ENCODE peak calls at places on chromosome 7, in ten cellular contexts. H is lower lobe of right lung, M is kidney, K is heart right ventricle, G is hepatocyte, Z is upper lobe of left lung, L is WERI-Rb-1, A is iPS DF 6.9, B is left ventricle myocardium inferior, E is OCI-LY7. F is an unnamed sample.
A peak's percentile ranks its signal among the peaks of the same experiment; 100 is the strongest.

GRCh38 chr7:128781126-128781525 is 5.5 kb upstream of the OPN1SW start:
- DNase-seq in K (no peak), M (no peak), E (no peak), Z (no peak), L (no peak), H (no peak), B (no peak), A (no peak), G (no peak), F (no peak)

GRCh38 chr7:78704504-78704903 is 749.0 kb downstream of the MAGI2 start:
- DNase-seq in B (no peak), M (no peak), A (no peak), E (no peak), Z (no peak), K (no peak), L (no peak), G (no peak), H (no peak), F (no peak)

GRCh38 chr7:94182066-94182465 is 177.9 kb upstream of the BET1 start:
- DNase-seq in E (no peak), B (no peak), L (no peak), K (no peak), G (peak; percentile 20), M (no peak), A (no peak), Z (no peak), H (no peak), F (no peak)

GRCh38 chr7:70208236-70209063 is 610.2 kb downstream of the AUTS2 start:
- DNase-seq in L (no peak), M (no peak), Z (no peak), H (no peak), E (no peak), K (no peak), G (peak; percentile 61), A (no peak), B (no peak), F (no peak)

GRCh38 chr7:114533151-114533550 is 118.5 kb downstream of the FOXP2 start:
- DNase-seq in M (no peak), K (no peak), H (no peak), B (no peak), G (no peak), A (no peak), E (no peak), L (no peak), Z (no peak), F (no peak)

GRCh38 chr7:17939670-17940301 is 508 bp downstream of the SNX13 start:
- DNase-seq in K (peak; percentile 38), L (peak; percentile 17), E (peak; percentile 44), B (peak; percentile 35), H (no peak), Z (peak; percentile 57), A (no peak), G (peak; percentile 58), M (peak; percentile 82), F (no peak)

GRCh38 chr7:141544831-141545230 is 6.4 kb upstream of the AGK start:
- DNase-seq in E (no peak), M (no peak), A (no peak), B (no peak), H (no peak), G (no peak), K (no peak), Z (no peak), L (no peak), F (no peak)

GRCh38 chr7:120733143-120733542 is 124.8 kb downstream of the TSPAN12 start:
- DNase-seq in L (no peak), B (no peak), M (no peak), Z (no peak), A (no peak), H (no peak), K (no peak), E (no peak), G (no peak), F (no peak)

GRCh38 chr7:4791101-4791737 is 15.8 kb downstream of the AP5Z1 start:
- DNase-seq in G (no peak), M (peak; percentile 72), B (no peak), E (no peak), Z (no peak), A (no peak), H (peak; percentile 43), L (no peak), K (no peak), F (peak; percentile 41)

GRCh38 chr7:253491-254336 is 36.3 kb upstream of the FOXL3 start:
- DNase-seq in K (no peak), Z (no peak), E (no peak), M (peak; percentile 46), L (peak; percentile 90), G (no peak), B (no peak), A (no peak), H (no peak), F (no peak)

GRCh38 chr7:254337-255037 is 35.5 kb upstream of the FOXL3 start:
- DNase-seq in G (no peak), H (peak; percentile 31), B (no peak), Z (no peak), M (peak; percentile 36), L (no peak), E (no peak), K (no peak), A (no peak), F (no peak)

GRCh38 chr7:255721-256361 is 34.1 kb upstream of the FOXL3 start:
- DNase-seq in B (no peak), A (no peak), Z (no peak), E (no peak), K (no peak), G (no peak), L (no peak), H (peak; percentile 45), M (peak; percentile 61), F (no peak)

GRCh38 chr7:256461-256940 is 33.5 kb upstream of the FOXL3 start:
- DNase-seq in K (no peak), L (no peak), Z (no peak), G (no peak), A (no peak), H (peak; percentile 41), E (no peak), B (peak; percentile 10), M (peak; percentile 70), F (no peak)

GRCh38 chr7:255038-255435 is 34.9 kb upstream of the FOXL3 start:
- DNase-seq in K (no peak), H (peak; percentile 21), M (peak; percentile 27), L (no peak), E (no peak), A (no peak), B (no peak), Z (no peak), G (no peak), F (no peak)
- H3K36me3 ChIP-seq in K (peaks cover 81% of the 10 kb centered on the region), H (peaks cover 83% of the 10 kb centered on the region), M (peaks cover 79% of the 10 kb centered on the region), L (peaks cover 20% of the 10 kb centered on the region), E (no peaks in the 10 kb centered on the region), A (peaks cover 39% of the 10 kb centered on the region), B (peaks cover 89% of the 10 kb centered on the region), Z (no peaks in the 10 kb centered on the region), G (no peaks in the 10 kb centered on the region), F (peaks cover 5% of the 10 kb centered on the region)

GRCh38 chr7:159157714-159158113 is 13.0 kb upstream of the VIPR2 start:
- DNase-seq in Z (no peak), K (no peak), A (no peak), H (no peak), G (no peak), E (no peak), B (no peak), L (no peak), M (no peak), F (no peak)
- H3K9me3 ChIP-seq in Z (no peaks in the 10 kb centered on the region), K (no peaks in the 10 kb centered on the region), A (no peaks in the 10 kb centered on the region), H (no peaks in the 10 kb centered on the region), G (no peaks in the 10 kb centered on the region), E (no peaks in the 10 kb centered on the region), B (no peaks in the 10 kb centered on the region), L (no peaks in the 10 kb centered on the region), M (no peaks in the 10 kb centered on the region), F (peaks cover 42% of the 10 kb centered on the region)

GRCh38 chr7:1893025-1893424 is 222.9 kb downstream of the ELFN1 start:
- DNase-seq in E (no peak), M (peak; percentile 47), B (no peak), L (no peak), A (no peak), Z (no peak), K (no peak), H (no peak), G (no peak), F (no peak)

GRCh38 chr7:1893451-1893850 is 223.4 kb downstream of the ELFN1 start:
- DNase-seq in E (no peak), M (peak; percentile 39), A (no peak), K (no peak), L (no peak), Z (no peak), H (no peak), B (no peak), G (no peak), F (no peak)

GRCh38 chr7:1890289-1891235 is 220.5 kb downstream of the ELFN1 start:
- DNase-seq in H (no peak), G (no peak), L (no peak), K (no peak), M (peak; percentile 53), B (no peak), A (no peak), E (no peak), Z (no peak), F (no peak)

GRCh38 chr7:1894313-1894900 is 224.3 kb downstream of the ELFN1 start:
- DNase-seq in B (no peak), G (no peak), H (no peak), K (no peak), E (no peak), M (peak; percentile 45), L (no peak), A (no peak), Z (no peak), F (no peak)

DNA sequence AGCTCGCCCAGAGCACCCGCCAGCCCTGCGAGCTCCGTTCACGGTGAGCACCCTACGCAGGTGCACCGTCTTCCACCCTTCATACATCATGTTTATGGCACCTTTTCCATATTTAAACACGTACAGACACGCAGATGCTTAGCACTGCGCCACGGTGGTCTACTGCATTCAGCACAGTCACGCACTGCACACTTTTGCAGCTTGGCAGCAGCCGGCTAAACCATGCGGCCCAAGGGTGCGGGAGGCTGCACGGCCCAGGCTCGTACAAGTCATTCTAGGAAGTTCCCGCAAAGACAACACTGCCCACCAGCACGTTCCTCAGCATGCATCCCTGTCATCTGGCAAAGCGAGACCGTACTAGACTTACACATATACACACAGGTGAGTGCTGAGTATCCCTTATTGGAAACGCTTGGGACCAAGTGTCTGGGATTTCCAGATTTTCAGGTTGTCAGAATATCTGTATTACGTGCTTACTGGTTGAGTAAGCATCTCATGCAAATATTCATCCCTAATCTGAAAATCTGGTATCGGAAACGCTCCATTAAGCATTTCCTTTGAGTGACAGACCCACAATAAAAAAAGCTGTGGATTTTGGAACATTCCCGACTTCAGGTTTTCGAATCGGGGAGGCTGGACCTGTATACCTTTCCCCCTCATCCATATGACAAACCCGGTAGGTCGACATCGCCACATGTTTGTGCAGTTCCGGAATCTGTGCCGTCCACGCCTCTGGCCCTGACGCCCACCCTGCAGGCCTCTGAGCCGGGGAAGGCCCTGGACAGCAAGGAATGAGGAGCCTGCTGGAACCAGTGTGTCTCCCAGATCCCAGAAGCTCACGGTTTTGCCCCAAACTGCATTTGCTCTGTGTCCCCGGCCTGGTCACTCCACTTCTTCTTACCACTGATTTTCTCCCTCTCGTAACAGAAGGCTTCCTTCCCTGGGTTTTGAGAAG is 222.2 kb downstream of the ELFN1 start:
- DNase-seq in B (no peak), G (no peak), K (no peak), L (no peak), E (no peak), H (no peak), Z (no peak), M (peak; percentile 57), A (no peak), F (no peak)
- H3K36me3 ChIP-seq in B (peaks cover 3% of the 10 kb centered on the region), G (no peaks in the 10 kb centered on the region), K (peaks cover 26% of the 10 kb centered on the region), L (peaks cover 25% of the 10 kb centered on the region), E (peaks cover 22% of the 10 kb centered on the region), H (peaks cover 13% of the 10 kb centered on the region), Z (peaks cover 8% of the 10 kb centered on the region), M (peaks cover 8% of the 10 kb centered on the region), A (peaks cover 13% of the 10 kb centered on the region), F (peaks cover 16% of the 10 kb centered on the region)

GRCh38 chr7:87653178-87653577 is 25.0 kb downstream of the RUNDC3B start:
- DNase-seq in G (no peak), E (no peak), K (no peak), B (no peak), H (no peak), L (no peak), Z (no peak), M (no peak), A (no peak), F (no peak)
- H3K9me3 ChIP-seq in G (no peaks in the 10 kb centered on the region), E (no peaks in the 10 kb centered on the region), K (no peaks in the 10 kb centered on the region), B (peaks cover 11% of the 10 kb centered on the region), H (no peaks in the 10 kb centered on the region), L (no peaks in the 10 kb centered on the region), Z (no peaks in the 10 kb centered on the region), M (no peaks in the 10 kb centered on the region), A (no peaks in the 10 kb centered on the region), F (no peaks in the 10 kb centered on the region)